ENCODE peak calls at places on chromosomes 13 and 19, in five cellular contexts. Q is uterus; B is neural progenitor cell; G is effector memory CD4-positive, alpha-beta T cell; U is endodermal cell. V is an unnamed sample.

GRCh38 chr19:7533281-7533819 is 2.2 kb upstream of the PNPLA6 start:
- DNase-seq in Q (peak; percentile 82), B (peak; percentile 35), G (no peak), U (peak; percentile 74), V (peak; percentile 75)

GRCh38 chr13:40333238-40333637 is 333.2 kb downstream of the FOXO1 start:
- DNase-seq in Q (no peak), B (no peak), G (no peak), U (no peak), V (no peak)

GRCh38 chr19:22332924-22333323 is 46.7 kb downstream of the ZNF729 start:
- DNase-seq in Q (no peak), B (no peak), G (no peak), U (no peak), V (no peak)

GRCh38 chr13:21576424-21576823 is 27.5 kb downstream of the MICU2 start:
- DNase-seq in Q (no peak), B (no peak), G (no peak), U (no peak), V (no peak)

GRCh38 chr19:38684078-38684861 is 36.8 kb downstream of the ACTN4 start:
- DNase-seq in Q (peak; percentile 80), B (no peak), G (peak; percentile 39), U (peak; percentile 78), V (no peak)

GRCh38 chr19:39083983-39084731 is at the start of gene ACP7:
- DNase-seq in Q (no peak), B (peak; percentile 40), G (no peak), U (peak; percentile 59), V (peak; percentile 81)

GRCh38 chr19:48353682-48354081 is 10.1 kb downstream of the TMEM143 start:
- DNase-seq in Q (no peak), B (no peak), G (no peak), U (no peak), V (no peak)

GRCh38 chr13:44312898-44313551 is 60.6 kb upstream of the SERP2 start:
- DNase-seq in Q (no peak), B (no peak), G (no peak), U (no peak), V (no peak)

GRCh38 chr19:11268783-11269267 is 6.5 kb upstream of the DOCK6 start:
- DNase-seq in Q (peak; percentile 64), B (no peak), G (no peak), U (no peak), V (no peak)

GRCh38 chr13:30496147-30496546 is 30.4 kb upstream of the HMGB1 start:
- DNase-seq in Q (no peak), B (no peak), G (no peak), U (no peak), V (no peak)

GRCh38 chr19:53808710-53809125 is 15.4 kb downstream of the NLRP12 start:
- DNase-seq in Q (no peak), B (peak; percentile 68), G (no peak), U (peak; percentile 71), V (peak; percentile 59)

GRCh38 chr13:80340643-80341097 is 256 bp downstream of the SPRY2 start:
- DNase-seq in Q (no peak), B (no peak), G (no peak), U (no peak), V (no peak)

GRCh38 chr19:40348961-40349507 is 539 bp downstream of the PLD3 start:
- DNase-seq in Q (no peak), B (peak; percentile 39), G (no peak), U (peak; percentile 54), V (no peak)

GRCh38 chr13:52001120-52001731 is 10.0 kb downstream of the ATP7B start:
- DNase-seq in Q (no peak), B (peak; percentile 46), G (no peak), U (peak; percentile 44), V (peak; percentile 69)

GRCh38 chr13:44730099-44730498 is 154.0 kb upstream of the TSC22D1 start:
- DNase-seq in Q (no peak), B (no peak), G (no peak), U (no peak), V (no peak)

GRCh38 chr19:35088514-35088913 is 27.1 kb upstream of the FXYD3 start:
- DNase-seq in Q (no peak), B (no peak), G (no peak), U (no peak), V (no peak)

GRCh38 chr13:35354305-35354704 is 122.2 kb downstream of the MAB21L1 start:
- DNase-seq in Q (no peak), B (no peak), G (no peak), U (no peak), V (no peak)

GRCh38 chr19:6103217-6103644 is 7.1 kb downstream of the RFX2 start:
- DNase-seq in Q (peak; percentile 78), B (no peak), G (no peak), U (no peak), V (peak; percentile 3)

GRCh38 chr19:13741893-13742292 is 22.4 kb upstream of the MRI1 start:
- DNase-seq in Q (no peak), B (no peak), G (no peak), U (no peak), V (no peak)

GRCh38 chr19:2618611-2619010 is 83.9 kb downstream of the GNG7 start:
- DNase-seq in Q (no peak), B (no peak), G (peak; percentile 52), U (no peak), V (no peak)

GRCh38 chr13:108902557-108903155 is 273.2 kb downstream of the MYO16 start:
- DNase-seq in Q (no peak), B (no peak), G (no peak), U (no peak), V (no peak)

GRCh38 chr13:51614350-51614786 is 30.1 kb downstream of the WDFY2 start:
- DNase-seq in Q (no peak), B (no peak), G (no peak), U (no peak), V (no peak)

DNA sequence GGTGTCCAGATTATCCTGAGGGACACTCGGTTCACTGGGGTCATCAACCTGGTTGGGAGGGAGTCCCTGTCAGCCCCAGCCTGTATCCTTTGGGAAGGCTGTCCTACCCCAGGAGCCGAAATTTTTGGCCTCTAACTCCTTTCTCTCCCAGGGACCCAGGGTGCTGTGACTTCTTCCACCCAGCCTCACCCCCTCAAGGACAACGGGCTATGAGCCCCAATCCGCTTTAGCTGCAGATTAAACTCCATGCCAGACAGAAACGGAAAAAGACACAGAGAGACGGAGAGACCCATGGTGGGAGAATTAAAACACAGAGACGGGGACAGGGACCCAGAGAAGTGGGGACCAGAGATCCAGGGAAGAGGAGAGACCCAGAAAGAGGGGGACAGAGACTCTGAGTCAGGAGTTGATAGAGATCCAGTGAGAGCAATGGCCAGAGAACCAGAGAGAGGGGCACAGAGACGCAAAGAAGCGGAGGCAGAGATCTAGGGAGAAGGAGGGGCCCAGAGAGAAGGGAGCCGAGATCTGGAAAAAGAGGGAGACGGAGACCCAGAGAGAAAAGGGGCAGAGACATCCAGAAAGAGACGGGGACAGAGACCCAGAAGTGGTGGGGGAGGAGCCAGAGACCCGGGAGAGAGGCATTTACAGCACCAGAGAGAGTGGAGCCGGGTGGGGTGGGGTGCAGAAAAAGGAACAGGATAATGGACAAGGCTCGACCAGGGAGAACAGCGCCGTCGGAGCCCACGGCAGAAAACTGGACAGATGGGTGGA is 703 bp downstream of the SLC17A7 start:
- DNase-seq in Q (no peak), B (no peak), G (no peak), U (no peak), V (no peak)
- H3K4me3 ChIP-seq in Q (no peak overlapping the region), B (peak overlapping the region; percentile 43), G (no peak overlapping the region), U (no peak overlapping the region), V (peak overlapping the region; percentile 40)

DNA sequence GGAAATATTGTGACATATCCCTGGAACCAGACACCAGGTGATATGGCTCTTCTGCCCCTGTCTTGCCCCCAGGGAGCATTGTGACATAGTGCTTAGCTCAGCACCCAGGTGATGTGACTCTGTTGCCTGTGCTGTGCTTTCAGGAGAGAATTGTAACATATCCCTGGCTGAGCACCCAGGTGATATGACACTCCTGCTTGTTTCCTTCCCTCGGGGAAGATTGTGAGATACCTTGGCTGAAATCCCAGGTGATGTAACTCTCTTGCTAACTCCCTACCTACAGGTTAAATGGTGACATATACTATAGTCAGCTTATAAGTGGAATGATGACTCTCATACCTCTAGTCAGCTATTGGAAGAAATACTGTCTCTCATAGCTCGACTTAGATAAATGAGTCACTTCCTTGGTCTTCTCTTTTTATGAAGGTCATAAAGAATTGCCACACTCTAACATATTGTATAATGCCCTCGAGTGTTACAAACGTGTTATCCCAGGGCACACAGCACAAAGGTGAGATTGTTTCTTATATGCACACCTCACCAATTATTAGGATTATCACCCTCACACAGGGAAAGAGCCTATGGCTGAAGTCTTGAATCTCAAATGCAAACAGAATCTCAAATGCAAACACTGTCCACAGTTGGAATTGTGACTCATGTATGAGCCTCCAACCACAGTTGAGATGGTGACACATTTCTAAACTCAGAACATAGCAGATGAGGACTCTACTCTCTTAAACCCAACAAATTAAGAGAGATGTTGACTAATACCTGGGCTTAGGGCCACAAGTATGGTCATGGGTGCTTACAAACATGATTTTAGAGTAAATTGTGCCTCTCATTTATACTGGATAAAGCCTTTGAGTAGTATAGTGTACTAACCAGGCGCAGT is 32.7 kb upstream of the ZNF254 start:
- DNase-seq in Q (no peak), B (no peak), G (no peak), U (no peak), V (no peak)
- H3K36me3 ChIP-seq in Q (no peaks in the 10 kb centered on the region), B (no peaks in the 10 kb centered on the region), G (peaks cover 47% of the 10 kb centered on the region), U (peaks cover 88% of the 10 kb centered on the region), V (peaks cover 41% of the 10 kb centered on the region)

GRCh38 chr13:27526516-27526915 is 76.2 kb upstream of the MTIF3 start:
- DNase-seq in Q (no peak), B (no peak), G (no peak), U (no peak), V (no peak)

GRCh38 chr13:27524981-27525975 is 74.9 kb upstream of the MTIF3 start:
- DNase-seq in Q (no peak), B (no peak), G (no peak), U (no peak), V (no peak)

GRCh38 chr13:27523345-27524073 is 73.1 kb upstream of the MTIF3 start:
- DNase-seq in Q (no peak), B (no peak), G (no peak), U (no peak), V (no peak)

DNA sequence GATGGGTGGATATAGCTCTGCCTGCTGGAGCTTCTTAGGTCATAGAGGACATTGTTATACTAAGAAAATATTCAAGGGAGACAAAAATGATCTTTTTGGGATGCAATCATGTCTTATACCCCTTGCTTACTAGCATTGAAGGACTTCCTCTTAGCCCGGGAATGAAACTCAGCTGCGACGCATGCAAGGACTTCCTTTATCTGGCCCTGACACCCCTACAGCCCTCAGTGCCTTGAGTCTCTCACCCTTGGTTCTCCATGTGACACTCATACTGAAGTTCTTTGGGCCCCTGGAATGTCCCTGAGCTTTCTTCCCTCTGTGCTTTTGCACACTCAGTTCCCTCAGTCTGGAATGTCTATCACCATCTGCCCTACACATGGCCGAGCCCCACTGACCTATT is 72.5 kb upstream of the MTIF3 start:
- DNase-seq in Q (no peak), B (no peak), G (no peak), U (no peak), V (no peak)
- H3K27me3 ChIP-seq in Q (no peaks in the 10 kb centered on the region), B (peaks cover 10% of the 10 kb centered on the region), G (no peaks in the 10 kb centered on the region), U (peaks cover 24% of the 10 kb centered on the region), V (no peaks in the 10 kb centered on the region)

DNA sequence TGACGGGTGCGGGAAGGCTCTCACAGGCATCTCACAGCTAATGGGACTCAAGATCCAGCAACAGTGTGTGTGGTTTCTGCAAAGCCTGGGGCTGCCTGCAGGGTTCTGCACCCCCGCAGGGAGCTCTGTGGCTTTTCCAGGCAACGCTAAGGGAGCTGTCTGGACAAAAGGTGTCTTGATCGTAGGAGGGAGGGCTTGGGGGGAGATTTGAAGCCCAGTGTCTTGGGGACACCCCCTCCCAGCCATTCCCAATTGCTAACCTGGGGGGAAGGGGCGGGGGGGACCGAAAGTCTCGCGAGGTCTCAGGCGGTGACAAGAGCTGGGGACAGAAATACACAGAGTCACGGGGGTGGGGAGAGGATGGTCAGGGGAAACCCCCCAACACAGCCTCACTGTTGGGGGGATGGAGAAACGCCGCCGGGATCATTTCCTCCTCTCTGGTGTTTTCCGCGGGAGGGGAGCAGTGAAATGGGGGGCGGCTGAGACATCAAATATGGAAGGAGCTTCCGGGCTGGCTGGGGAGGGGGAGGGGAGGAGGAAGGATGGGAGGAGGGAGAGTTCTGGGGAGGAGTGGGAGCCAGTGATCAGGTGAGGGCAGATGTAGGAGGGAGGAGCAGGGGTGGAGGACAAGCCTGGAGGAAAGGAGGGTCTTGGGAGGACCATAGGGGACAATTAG is 13.3 kb downstream of the KCNC3 start:
- DNase-seq in Q (no peak), B (peak; percentile 83), G (no peak), U (peak; percentile 92), V (peak; percentile 82)
- H3K4me3 ChIP-seq in Q (no peak overlapping the region), B (peak overlapping the region; percentile 61), G (peak overlapping the region; percentile 25), U (peak overlapping the region; percentile 56), V (peak overlapping the region; percentile 37)

V was measured in H7.